ENCODE peak calls at places on chromosome 14, in five cellular contexts. V is RWPE1, M is amniotic stem cell, G is nucleus accumbens, N is NT2/D1. E is an unnamed sample.

GRCh38 chr14:64860039-64860438 is 19.7 kb downstream of the SPTB start:
- DNase-seq in V (no peak), M (no peak), G (no peak), N (no peak), E (no peak)

GRCh38 chr14:32203928-32204357 is 874 bp upstream of the RNU6-8 start:
- DNase-seq in V (no peak), M (no peak), G (peak; percentile 2), N (no peak), E (no peak)

GRCh38 chr14:104135904-104136471 is 2.4 kb upstream of the KIF26A start:
- DNase-seq in V (no peak), M (no peak), G (no peak), N (no peak), E (no peak)

GRCh38 chr14:30624132-30624423 is 2.0 kb downstream of the SCFD1 start:
- DNase-seq in V (no peak), M (no peak), G (no peak), N (no peak), E (no peak)

GRCh38 chr14:102371361-102371760 is 8.6 kb downstream of the TECPR2 start:
- DNase-seq in V (no peak), M (no peak), G (no peak), N (no peak), E (no peak)

GRCh38 chr14:101110729-101111619 is 207.5 kb upstream of the RTL1 start:
- DNase-seq in V (no peak), M (no peak), G (no peak), N (no peak), E (no peak)

GRCh38 chr14:20886091-20886490 is 5.1 kb upstream of the RNASE3 start:
- DNase-seq in V (no peak), M (no peak), G (no peak), N (no peak), E (no peak)

GRCh38 chr14:103534576-103535061 is 5.6 kb downstream of the TRMT61A start:
- DNase-seq in V (no peak), M (no peak), G (no peak), N (no peak), E (no peak)

GRCh38 chr14:78090820-78091219 is 79.4 kb upstream of the NRXN3 start:
- DNase-seq in V (no peak), M (no peak), G (no peak), N (no peak), E (no peak)

GRCh38 chr14:92403981-92404380 is 81.0 kb downstream of the SLC24A4 start:
- DNase-seq in V (no peak), M (no peak), G (no peak), N (no peak), E (no peak)

GRCh38 chr14:34300330-34300729 is 161.7 kb downstream of the SPTSSA start:
- DNase-seq in V (no peak), M (no peak), G (no peak), N (no peak), E (no peak)

GRCh38 chr14:105211758-105212089 is 30.6 kb upstream of the NUDT14 start:
- DNase-seq in V (no peak), M (no peak), G (no peak), N (no peak), E (no peak)

GRCh38 chr14:95523818-95524448 is 7.5 kb upstream of the SYNE3 start:
- DNase-seq in V (no peak), M (no peak), G (no peak), N (no peak), E (peak; percentile 68)

GRCh38 chr14:103686831-103687485 is 28.3 kb downstream of the XRCC3 start:
- DNase-seq in V (no peak), M (no peak), G (no peak), N (no peak), E (no peak)

GRCh38 chr14:81401420-81402122 is 1.4 kb upstream of the STON2 start:
- DNase-seq in V (peak; percentile 91), M (no peak), G (no peak), N (no peak), E (peak; percentile 6)

GRCh38 chr14:96805906-96806305 is 8.7 kb downstream of the VRK1 start:
- DNase-seq in V (no peak), M (no peak), G (no peak), N (no peak), E (no peak)

GRCh38 chr14:75369506-75369905 is 58.3 kb upstream of the JDP2 start:
- DNase-seq in V (no peak), M (no peak), G (no peak), N (no peak), E (no peak)

GRCh38 chr14:104265918-104266642 is 127.7 kb downstream of the KIF26A start:
- DNase-seq in V (no peak), M (no peak), G (no peak), N (no peak), E (no peak)

GRCh38 chr14:69152181-69152943 is 557 bp downstream of the DCAF5 start:
- DNase-seq in V (peak; percentile 42), M (peak; percentile 1), G (peak; percentile 36), N (no peak), E (no peak)

GRCh38 chr14:71399057-71399487 is 491.8 kb downstream of the PCNX1 start:
- DNase-seq in V (no peak), M (no peak), G (no peak), N (no peak), E (no peak)

GRCh38 chr14:49892301-49892635 is 614 bp upstream of the ARF6 start:
- DNase-seq in V (no peak), M (no peak), G (peak; percentile 60), N (no peak), E (peak; percentile 57)

GRCh38 chr14:72801381-72801812 is 92.5 kb downstream of the DPF3 start:
- DNase-seq in V (peak; percentile 82), M (peak; percentile 56), G (no peak), N (no peak), E (peak; percentile 88)

GRCh38 chr14:26855051-26855753 is 257.4 kb upstream of the NOVA1 start:
- DNase-seq in V (no peak), M (no peak), G (no peak), N (no peak), E (no peak)

GRCh38 chr14:24187538-24187915 is 1.1 kb downstream of the IPO4 start:
- DNase-seq in V (no peak), M (no peak), G (no peak), N (no peak), E (no peak)

GRCh38 chr14:64723691-64724577 is 19.7 kb downstream of the PLEKHG3 start:
- DNase-seq in V (no peak), M (no peak), G (no peak), N (no peak), E (no peak)

GRCh38 chr14:92540472-92541048 is 27.0 kb downstream of the RIN3 start:
- DNase-seq in V (peak; percentile 86), M (peak; percentile 98), G (peak; percentile 16), N (no peak), E (peak; percentile 99)

GRCh38 chr14:56378474-56378873 is 201.1 kb upstream of the TMEM260 start:
- DNase-seq in V (peak; percentile 81), M (peak; percentile 9), G (no peak), N (no peak), E (peak; percentile 6)

GRCh38 chr14:60634153-60634552 is 15.1 kb downstream of the SIX1 start:
- DNase-seq in V (no peak), M (no peak), G (no peak), N (no peak), E (no peak)

GRCh38 chr14:69957986-69958385 is 78.8 kb downstream of the SMOC1 start:
- DNase-seq in V (no peak), M (no peak), G (no peak), N (no peak), E (no peak)

GRCh38 chr14:64663174-64663573 is 41.0 kb upstream of the PLEKHG3 start:
- DNase-seq in V (no peak), M (no peak), G (no peak), N (no peak), E (no peak)

GRCh38 chr14:104734991-104735779 is 11.2 kb downstream of the ADSS1 start:
- DNase-seq in V (no peak), M (no peak), G (no peak), N (no peak), E (no peak)

GRCh38 chr14:76651410-76652055 is 109.7 kb upstream of the VASH1 start:
- DNase-seq in V (no peak), M (no peak), G (no peak), N (no peak), E (no peak)

GRCh38 chr14:54922598-54922997 is 20.0 kb upstream of the GCH1 start:
- DNase-seq in V (no peak), M (no peak), G (no peak), N (no peak), E (no peak)

GRCh38 chr14:40003773-40004172 is 571.5 kb upstream of the FBXO33 start:
- DNase-seq in V (no peak), M (no peak), G (no peak), N (no peak), E (no peak)

E was measured in AG04450.